ENCODE peak calls at places on chromosomes 6 and 20, in six cellular contexts. C is fibroblast of the aortic adventitia; I is activated T-cell treated with anti-CD3 and anti-CD28 coated beads for 1 hour; B is T47D; H is CD4-positive, CD25-positive, alpha-beta regulatory T cell; N is mammary epithelial cell. M is an unnamed sample.

GRCh38 chr6:158160932-158161539 is 7.0 kb downstream of the SERAC1 start:
- DNase-seq in C (peak), I (no peak), B (no peak), H (no peak), N (no peak), M (no peak)

GRCh38 chr6:27139753-27140522 is 107.6 kb upstream of the PRSS16 start:
- DNase-seq in C (peak), I (no peak), B (no peak), H (no peak), N (no peak), M (no peak)

GRCh38 chr6:37059344-37060194 is 54.1 kb downstream of the FGD2 start:
- DNase-seq in C (peak), I (no peak), B (no peak), H (no peak), N (peak), M (no peak)

GRCh38 chr6:100084301-100085161 is 90.5 kb upstream of the MCHR2 start:
- DNase-seq in C (peak), I (no peak), B (no peak), H (no peak), N (peak), M (no peak)

GRCh38 chr6:72286911-72287311 is 335.0 kb upstream of the KCNQ5 start:
- DNase-seq in C (peak), I (no peak), B (no peak), H (no peak), N (peak), M (no peak)

GRCh38 chr6:140987364-140988135 is 1145.2 kb upstream of the GJE1 start:
- DNase-seq in C (no peak), I (no peak), B (no peak), H (no peak), N (no peak), M (no peak)

GRCh38 chr20:32589256-32589655 is 4.1 kb upstream of the NOL4L start:
- DNase-seq in C (no peak), I (no peak), B (no peak), H (no peak), N (peak), M (no peak)

GRCh38 chr6:125930810-125931418 is 25.7 kb upstream of the HINT3 start:
- DNase-seq in C (no peak), I (no peak), B (no peak), H (no peak), N (peak), M (no peak)

GRCh38 chr6:107991061-107991460 is 33.1 kb upstream of the SEC63 start:
- DNase-seq in C (no peak), I (no peak), B (no peak), H (no peak), N (peak), M (no peak)

GRCh38 chr6:143536461-143536865 is 24.9 kb upstream of the FUCA2 start:
- DNase-seq in C (peak), I (peak), B (peak), H (peak), N (peak), M (no peak)

GRCh38 chr20:49098136-49098535 is 52.0 kb downstream of the CSE1L start:
- DNase-seq in C (no peak), I (no peak), B (no peak), H (no peak), N (no peak), M (no peak)

GRCh38 chr20:55160022-55160421 is 684.6 kb downstream of the DOK5 start:
- DNase-seq in C (no peak), I (no peak), B (no peak), H (no peak), N (peak), M (no peak)

GRCh38 chr20:44746367-44747165 is 901 bp downstream of the KCNK15 start:
- DNase-seq in C (no peak), I (no peak), B (no peak), H (no peak), N (no peak), M (no peak)

GRCh38 chr6:40629463-40629862 is 42.3 kb upstream of the LRFN2 start:
- DNase-seq in C (no peak), I (no peak), B (no peak), H (no peak), N (no peak), M (no peak)

GRCh38 chr6:8904754-8905153 is 469.4 kb upstream of the SLC35B3 start:
- DNase-seq in C (no peak), I (no peak), B (no peak), H (no peak), N (no peak), M (no peak)

GRCh38 chr6:47392251-47392650 is 82.5 kb upstream of the TNFRSF21 start:
- DNase-seq in C (no peak), I (no peak), B (no peak), H (no peak), N (no peak), M (no peak)

GRCh38 chr20:14342910-14343309 is 5.5 kb upstream of the FLRT3 start:
- DNase-seq in C (no peak), I (no peak), B (no peak), H (no peak), N (no peak), M (no peak)

GRCh38 chr6:87184762-87185250 is 29.4 kb downstream of the ZNF292 start:
- DNase-seq in C (no peak), I (no peak), B (no peak), H (no peak), N (no peak), M (no peak)

GRCh38 chr6:41573268-41573667 is 27.1 kb downstream of the FOXP4 start:
- DNase-seq in C (no peak), I (no peak), B (no peak), H (no peak), N (no peak), M (no peak)

GRCh38 chr20:34993941-34994508 is 38.4 kb downstream of the MYH7B start:
- DNase-seq in C (no peak), I (no peak), B (no peak), H (no peak), N (no peak), M (no peak)

GRCh38 chr6:147154454-147154853 is 49.8 kb upstream of the STXBP5 start:
- DNase-seq in C (peak), I (no peak), B (no peak), H (no peak), N (peak), M (no peak)

GRCh38 chr6:168196385-168196860 is 117.4 kb upstream of the FRMD1 start:
- DNase-seq in C (no peak), I (no peak), B (peak), H (no peak), N (no peak), M (no peak)

GRCh38 chr6:15981956-15982355 is 146.9 kb upstream of the MYLIP start:
- DNase-seq in C (no peak), I (no peak), B (no peak), H (no peak), N (no peak), M (no peak)

GRCh38 chr6:138287144-138287955 is 69.1 kb upstream of the PBOV1 start:
- DNase-seq in C (peak), I (peak), B (peak), H (peak), N (peak), M (peak)

GRCh38 chr6:96942676-96943075 is 18.1 kb downstream of the KLHL32 start:
- DNase-seq in C (no peak), I (no peak), B (no peak), H (no peak), N (no peak), M (no peak)

GRCh38 chr6:142855877-142856606 is 88.9 kb downstream of the HIVEP2 start:
- DNase-seq in C (no peak), I (no peak), B (no peak), H (peak), N (no peak), M (no peak)

GRCh38 chr6:56091159-56091869 is 156.1 kb downstream of the COL21A1 start:
- DNase-seq in C (peak), I (no peak), B (peak), H (no peak), N (peak), M (no peak)

GRCh38 chr6:15661815-15662245 is 998 bp downstream of the DTNBP1 start:
- DNase-seq in C (peak), I (no peak), B (peak), H (no peak), N (no peak), M (no peak)

GRCh38 chr6:12033770-12034169 is 21.7 kb downstream of the HIVEP1 start:
- DNase-seq in C (peak), I (no peak), B (no peak), H (no peak), N (peak), M (no peak)

GRCh38 chr20:50353289-50353961 is 156.8 kb upstream of the PTPN1 start:
- DNase-seq in C (no peak), I (no peak), B (no peak), H (no peak), N (no peak), M (no peak)

M was measured in stimulated activated CD8-positive, alpha-beta memory T cell treated with anti-CD3 and anti-CD28 coated beads, Interleukin-15, amount 100 ng/mL, for 1 hour.